ENCODE peak calls at places on chromosomes 7 and 10, in seven cellular contexts. I, G, B, K, V, R and C are unnamed samples.

GRCh38 chr7:55570939-55571338 is 1.4 kb downstream of the VOPP1 start:
- DNase-seq in I (no peak), G (peak), B (no peak), K (peak), V (no peak), R (no peak), C (peak)

GRCh38 chr10:113494736-113495135 is 58.1 kb upstream of the HABP2 start:
- DNase-seq in I (no peak), G (no peak), B (no peak), K (no peak), V (no peak), R (no peak), C (no peak)

GRCh38 chr7:75888464-75889222 is 9.8 kb downstream of the RHBDD2 start:
- DNase-seq in I (peak), G (no peak), B (peak), K (no peak), V (peak), R (peak), C (no peak)

GRCh38 chr7:131008840-131009651 is 275.0 kb upstream of the KLF14 start:
- DNase-seq in I (no peak), G (no peak), B (no peak), K (peak), V (no peak), R (no peak), C (no peak)

GRCh38 chr10:71753091-71753959 is 20.0 kb downstream of the VSIR start:
- DNase-seq in I (peak), G (no peak), B (no peak), K (no peak), V (no peak), R (peak), C (peak)

GRCh38 chr7:157495177-157495553 is 158.4 kb downstream of the DNAJB6 start:
- DNase-seq in I (no peak), G (no peak), B (no peak), K (no peak), V (no peak), R (no peak), C (no peak)

GRCh38 chr7:151793991-151794507 is 82.9 kb downstream of the PRKAG2 start:
- DNase-seq in I (no peak), G (no peak), B (peak), K (no peak), V (no peak), R (peak), C (no peak)

GRCh38 chr10:117168135-117168674 is 29.1 kb upstream of the KCNK18 start:
- DNase-seq in I (peak), G (peak), B (peak), K (peak), V (peak), R (peak), C (peak)

GRCh38 chr7:112079122-112079521 is 127.1 kb downstream of the DOCK4 start:
- DNase-seq in I (no peak), G (no peak), B (no peak), K (no peak), V (no peak), R (no peak), C (no peak)

GRCh38 chr10:121715969-121716368 is 117.7 kb upstream of the FGFR2 start:
- DNase-seq in I (no peak), G (no peak), B (no peak), K (no peak), V (no peak), R (no peak), C (no peak)

GRCh38 chr7:99551329-99551728 is 585 bp downstream of the FAM200A start:
- DNase-seq in I (no peak), G (peak), B (no peak), K (peak), V (no peak), R (no peak), C (peak)

GRCh38 chr10:43210556-43210955 is 56.3 kb downstream of the RASGEF1A start:
- DNase-seq in I (no peak), G (no peak), B (peak), K (no peak), V (peak), R (no peak), C (peak)

GRCh38 chr7:20827172-20827571 is 40.5 kb upstream of the SP8 start:
- DNase-seq in I (no peak), G (no peak), B (no peak), K (no peak), V (no peak), R (no peak), C (no peak)

GRCh38 chr10:96740141-96740540 is 19.8 kb upstream of the PIK3AP1 start:
- DNase-seq in I (no peak), G (no peak), B (no peak), K (no peak), V (no peak), R (no peak), C (no peak)

GRCh38 chr10:59027975-59028640 is 148.3 kb upstream of the PHYHIPL start:
- DNase-seq in I (no peak), G (no peak), B (no peak), K (no peak), V (no peak), R (no peak), C (no peak)

GRCh38 chr10:76902949-76903348 is 734.7 kb downstream of the KCNMA1 start:
- DNase-seq in I (peak), G (peak), B (peak), K (no peak), V (no peak), R (no peak), C (no peak)

GRCh38 chr10:8043569-8044306 is 10.8 kb upstream of the GATA3 start:
- DNase-seq in I (no peak), G (no peak), B (no peak), K (no peak), V (peak), R (no peak), C (peak)

GRCh38 chr7:169854-170172 is 22.6 kb upstream of the FAM20C start:
- DNase-seq in I (no peak), G (no peak), B (no peak), K (no peak), V (no peak), R (peak), C (no peak)

GRCh38 chr7:55965805-55966421 is 1.5 kb downstream of the NIPSNAP2 start:
- DNase-seq in I (peak), G (peak), B (peak), K (peak), V (peak), R (no peak), C (peak)

GRCh38 chr7:50696810-50697582 is 85.7 kb downstream of the GRB10 start:
- DNase-seq in I (no peak), G (no peak), B (no peak), K (no peak), V (no peak), R (no peak), C (no peak)

GRCh38 chr7:117645456-117646181 is 165.8 kb downstream of the CFTR start:
- DNase-seq in I (no peak), G (no peak), B (no peak), K (peak), V (no peak), R (no peak), C (no peak)

GRCh38 chr10:58731276-58731675 is 218.6 kb downstream of the BICC1 start:
- DNase-seq in I (no peak), G (no peak), B (no peak), K (no peak), V (no peak), R (no peak), C (no peak)

GRCh38 chr10:59465089-59465488 is 102.7 kb upstream of the FAM13C start:
- DNase-seq in I (peak), G (peak), B (no peak), K (peak), V (no peak), R (no peak), C (peak)

GRCh38 chr10:81569488-81569887 is 305.5 kb upstream of the NRG3 start:
- DNase-seq in I (no peak), G (no peak), B (no peak), K (no peak), V (no peak), R (no peak), C (no peak)

GRCh38 chr7:89377219-89377618 is 581.7 kb upstream of the TEX47 start:
- DNase-seq in I (no peak), G (no peak), B (no peak), K (no peak), V (no peak), R (no peak), C (no peak)

GRCh38 chr7:93231264-93231663 is 902 bp upstream of the VPS50 start:
- DNase-seq in I (no peak), G (peak), B (no peak), K (no peak), V (no peak), R (no peak), C (no peak)

GRCh38 chr7:41573017-41573416 is 129.9 kb downstream of the INHBA start:
- DNase-seq in I (no peak), G (peak), B (no peak), K (peak), V (no peak), R (no peak), C (no peak)

GRCh38 chr10:73908853-73909611 is 1.9 kb upstream of the PLAU start:
- DNase-seq in I (peak), G (peak), B (peak), K (peak), V (no peak), R (peak), C (peak)

DNA sequence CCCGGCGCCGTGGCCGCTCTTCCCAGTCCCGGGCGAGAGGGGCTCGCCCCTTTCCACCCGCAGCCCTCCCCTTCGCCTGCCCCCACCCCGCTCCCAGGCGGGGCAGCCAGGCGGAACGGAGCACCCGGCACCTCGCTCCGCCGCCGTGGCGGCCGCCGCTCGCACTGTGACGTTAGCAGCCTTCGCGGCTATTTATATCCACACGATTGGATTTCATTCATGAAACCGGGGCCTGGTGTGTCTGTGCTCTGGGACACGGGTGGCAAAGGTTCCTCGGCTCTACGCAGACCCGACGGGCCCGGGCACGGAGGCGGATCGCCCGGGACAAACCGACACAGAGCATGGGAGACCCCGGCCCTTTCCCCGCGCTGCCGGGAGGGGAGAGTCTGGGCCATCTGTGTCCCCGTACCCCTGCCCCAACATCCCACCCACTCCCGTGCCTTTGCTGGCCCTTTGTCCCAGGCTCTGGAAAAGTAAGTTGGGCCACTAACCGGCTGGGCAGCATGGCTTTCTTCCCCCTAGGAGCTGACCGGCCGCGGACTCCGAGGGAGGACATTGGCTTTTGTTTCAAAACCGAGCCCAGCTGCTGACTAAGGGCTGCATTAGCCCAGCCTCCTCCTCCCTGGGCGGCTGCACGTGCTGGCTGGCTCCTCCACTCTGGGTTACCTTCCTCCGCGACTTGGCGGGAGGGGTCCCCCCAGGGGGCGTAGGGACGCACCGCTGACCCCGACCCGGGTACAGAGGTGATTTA is at the start of gene RHOBTB1:
- DNase-seq in I (peak), G (peak), B (peak), K (peak), V (peak), R (peak), C (peak)
- H3K27ac ChIP-seq in I (peak), G (peak), B (peak), K (peak), V (peak), R (peak), C (peak)

DNA sequence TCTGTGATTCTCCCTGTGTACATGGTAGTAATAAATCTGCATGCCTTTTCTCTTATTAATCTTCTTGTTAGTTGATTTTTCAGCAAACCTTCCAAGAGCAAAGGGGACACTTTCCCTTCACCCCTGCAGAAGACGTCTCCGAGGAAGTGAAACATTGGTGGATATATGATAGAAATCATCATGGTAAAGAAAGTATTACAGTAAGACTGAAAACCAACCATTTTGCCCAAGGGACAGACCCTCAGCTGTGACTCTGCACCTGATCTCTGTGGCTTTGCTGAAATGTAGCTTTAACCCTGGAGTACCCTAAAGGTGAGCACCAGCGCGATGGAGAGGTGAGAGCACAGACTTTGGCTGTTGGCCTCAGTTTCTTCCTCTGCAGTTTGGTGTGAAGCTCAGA is 32.8 kb upstream of the MYO3A start:
- DNase-seq in I (no peak), G (no peak), B (no peak), K (no peak), V (no peak), R (no peak), C (no peak)
- H3K27ac ChIP-seq in I (no peak), G (no peak), B (no peak), K (no peak), V (no peak), R (no peak), C (no peak)

GRCh38 chr7:98106647-98107312 is at the start of gene LMTK2:
- DNase-seq in I (peak), G (peak), B (peak), K (peak), V (peak), R (peak), C (peak)
- H3K27ac ChIP-seq in I (peak), G (peak), B (peak), K (peak), V (peak), R (peak), C (peak)

GRCh38 chr10:11819027-11819426 is 4.1 kb upstream of the PROSER2 start:
- DNase-seq in I (no peak), G (no peak), B (no peak), K (no peak), V (no peak), R (no peak), C (no peak)

GRCh38 chr10:11808808-11809207 is 14.3 kb upstream of the PROSER2 start:
- DNase-seq in I (no peak), G (no peak), B (no peak), K (no peak), V (no peak), R (no peak), C (no peak)

GRCh38 chr10:11810313-11810766 is 12.8 kb upstream of the PROSER2 start:
- DNase-seq in I (no peak), G (no peak), B (no peak), K (peak), V (no peak), R (no peak), C (no peak)

GRCh38 chr10:11813855-11814557 is 9.2 kb upstream of the PROSER2 start:
- DNase-seq in I (no peak), G (peak), B (no peak), K (peak), V (no peak), R (no peak), C (no peak)

DNA sequence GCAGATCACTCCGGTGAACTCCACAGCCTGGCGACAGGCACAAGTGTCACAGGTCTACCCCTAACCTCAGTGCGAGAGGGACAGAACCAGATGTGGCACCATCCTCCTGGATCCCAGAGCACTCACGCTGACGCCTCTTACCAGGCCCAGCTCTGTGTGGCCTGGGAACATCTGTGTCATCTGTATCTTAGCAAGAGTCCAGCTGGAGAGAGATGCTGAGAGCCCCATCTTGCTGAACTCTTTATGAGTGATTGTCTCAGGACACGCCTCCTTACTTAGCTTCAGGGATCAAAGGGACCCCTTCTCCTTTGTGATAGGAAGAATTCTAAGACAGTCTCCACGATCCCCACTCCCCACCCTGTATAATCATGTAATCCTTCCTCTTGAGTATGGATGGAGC is 10.0 kb upstream of the PROSER2 start:
- DNase-seq in I (no peak), G (no peak), B (no peak), K (no peak), V (no peak), R (no peak), C (no peak)
- H3K27ac ChIP-seq in I (no peak), G (no peak), B (no peak), K (no peak), V (no peak), R (peak), C (no peak)

DNA sequence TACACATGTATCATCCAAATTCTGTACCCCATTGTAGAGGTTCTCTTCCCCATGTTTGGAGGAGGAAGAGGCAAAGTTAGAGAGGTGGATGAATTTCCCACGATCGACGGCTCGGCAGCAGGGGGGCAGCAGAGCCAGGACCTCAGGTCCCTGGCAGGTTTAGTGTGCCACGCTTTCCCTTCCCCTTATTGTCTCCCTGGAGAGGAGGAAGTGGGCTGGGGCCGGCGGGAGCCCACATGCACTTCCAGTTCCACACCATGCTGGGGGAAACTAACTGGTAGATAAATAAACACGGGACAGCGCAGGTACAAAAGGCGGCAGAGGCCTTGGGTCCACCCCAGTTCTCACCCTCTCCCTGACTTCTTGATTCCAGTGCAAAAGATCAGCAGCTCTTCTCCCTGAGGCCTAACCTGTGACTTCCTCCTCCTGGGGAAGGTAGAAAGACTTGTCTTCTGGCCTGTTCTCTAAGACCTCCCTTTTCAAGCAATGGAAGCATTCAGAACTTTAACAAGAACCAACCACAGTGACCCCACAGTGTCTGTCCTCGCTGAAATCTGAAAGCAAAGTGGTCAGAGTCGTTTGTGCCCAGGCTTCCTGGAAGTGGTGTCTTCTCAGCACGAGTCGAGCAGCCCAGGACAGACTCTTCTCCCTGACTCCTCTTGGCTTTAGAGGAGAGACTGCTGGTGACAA is 30.5 kb upstream of the SRGN start:
- DNase-seq in I (peak), G (no peak), B (peak), K (no peak), V (no peak), R (peak), C (no peak)
- H3K27ac ChIP-seq in I (peak), G (no peak), B (peak), K (no peak), V (peak), R (peak), C (peak)

DNA sequence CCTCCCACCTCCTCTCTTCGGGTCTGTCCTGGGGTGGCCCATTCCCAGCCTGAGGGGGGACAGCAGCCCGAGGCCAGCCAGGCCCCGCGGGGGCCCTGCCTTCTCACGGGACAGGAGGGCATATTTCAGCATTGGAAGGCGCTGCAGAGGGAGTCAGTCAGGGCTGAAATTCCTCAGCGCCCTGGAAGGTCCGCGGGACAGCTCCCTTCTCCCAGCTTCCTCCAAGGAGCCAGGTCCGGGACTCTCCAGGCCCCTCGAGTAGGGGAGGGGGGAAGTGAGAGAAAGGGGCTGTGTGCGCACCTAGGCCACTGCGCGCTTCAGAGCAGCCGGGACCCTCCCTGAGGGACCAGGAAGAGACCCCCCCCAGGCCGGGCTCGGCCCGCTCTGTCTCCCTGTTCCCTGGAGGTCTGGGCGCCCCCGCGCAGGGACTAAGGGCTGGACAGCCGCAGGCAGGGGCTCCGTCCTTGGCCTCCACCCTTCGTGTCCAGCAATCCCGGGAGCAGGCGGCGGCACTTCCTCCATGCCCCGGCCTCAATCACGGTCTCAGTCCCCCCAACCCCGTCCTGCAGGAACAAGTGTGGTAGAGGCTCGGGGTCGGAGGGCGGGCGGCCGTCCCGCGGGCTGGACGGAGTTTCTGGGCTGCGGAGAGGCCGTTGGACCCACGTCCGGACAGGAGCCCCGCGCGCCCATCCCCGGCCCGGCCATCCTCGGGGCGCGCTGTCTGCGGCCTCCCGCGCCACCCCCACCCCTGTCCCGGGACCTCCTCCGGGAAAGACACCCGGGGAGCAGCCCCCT is 6.0 kb upstream of the ELFN1 start:
- DNase-seq in I (peak), G (no peak), B (no peak), K (no peak), V (peak), R (peak), C (peak)
- H3K27ac ChIP-seq in I (no peak), G (no peak), B (peak), K (no peak), V (no peak), R (no peak), C (no peak)

GRCh38 chr10:3808689-3809199 is 23.7 kb upstream of the KLF6 start:
- DNase-seq in I (no peak), G (no peak), B (no peak), K (no peak), V (no peak), R (no peak), C (no peak)

GRCh38 chr10:3807928-3808496 is 23.0 kb upstream of the KLF6 start:
- DNase-seq in I (peak), G (no peak), B (no peak), K (no peak), V (no peak), R (no peak), C (no peak)

GRCh38 chr10:3806603-3807002 is 21.6 kb upstream of the KLF6 start:
- DNase-seq in I (no peak), G (no peak), B (no peak), K (peak), V (no peak), R (no peak), C (no peak)

GRCh38 chr10:3805791-3806381 is 20.9 kb upstream of the KLF6 start:
- DNase-seq in I (peak), G (no peak), B (peak), K (peak), V (no peak), R (no peak), C (no peak)

GRCh38 chr10:3807221-3807927 is 22.4 kb upstream of the KLF6 start:
- DNase-seq in I (no peak), G (no peak), B (no peak), K (no peak), V (no peak), R (no peak), C (no peak)
- H3K27ac ChIP-seq in I (peak), G (peak), B (peak), K (peak), V (peak), R (peak), C (peak)